ENCODE peak calls at places on chromosomes 1 and 21, in five cellular contexts. J, W, T, I and Z are unnamed samples.

GRCh38 chr1:44270666-44271628 is 57.7 kb downstream of the DMAP1 start:
- DNase-seq in J (no peak), I (no peak), T (no peak), W (no peak), Z (no peak)

GRCh38 chr1:90768098-90768497 is 51.0 kb upstream of the BARHL2 start:
- DNase-seq in J (no peak), W (no peak), I (no peak), T (no peak), Z (no peak)

GRCh38 chr1:4801192-4801924 is 146.9 kb downstream of the AJAP1 start:
- DNase-seq in I (no peak), J (no peak), T (no peak), W (peak; percentile 58), Z (no peak)

GRCh38 chr1:244437108-244437507 is 14.6 kb downstream of the ADSS2 start:
- DNase-seq in J (no peak), I (no peak), T (no peak), W (no peak), Z (no peak)

GRCh38 chr21:40019076-40019475 is 151.8 kb downstream of the PCP4 start:
- DNase-seq in T (no peak), I (no peak), W (no peak), J (no peak), Z (no peak)

GRCh38 chr1:12083766-12084165 is 20.7 kb downstream of the TNFRSF8 start:
- DNase-seq in W (no peak), I (peak; percentile 45), J (no peak), T (no peak), Z (no peak)

GRCh38 chr1:22625262-22625925 is 11.0 kb upstream of the C1QA start:
- DNase-seq in W (no peak), J (no peak), T (peak; percentile 76), I (no peak), Z (peak; percentile 88)

GRCh38 chr1:7932524-7933149 is 8.0 kb downstream of the TNFRSF9 start:
- DNase-seq in I (no peak), W (no peak), T (peak; percentile 32), J (no peak), Z (no peak)

GRCh38 chr1:212670882-212671281 is 28.8 kb downstream of the BATF3 start:
- DNase-seq in J (no peak), T (no peak), I (no peak), W (no peak), Z (no peak)

GRCh38 chr1:32464716-32465540 is at the start of gene ZBTB8B:
- DNase-seq in J (no peak), I (peak; percentile 10), T (peak; percentile 98), W (peak; percentile 22), Z (peak; percentile 99)

GRCh38 chr1:7780976-7781375 is 3.1 kb upstream of the PER3 start:
- DNase-seq in I (no peak), T (no peak), W (no peak), J (no peak), Z (no peak)

GRCh38 chr1:39981957-39982356 is 27.0 kb downstream of the MFSD2A start:
- DNase-seq in W (no peak), J (no peak), I (peak; percentile 71), T (peak; percentile 22), Z (peak; percentile 58)

GRCh38 chr1:100344774-100345173 is 7.5 kb upstream of the CDC14A start:
- DNase-seq in W (no peak), T (no peak), J (no peak), I (no peak), Z (no peak)

GRCh38 chr1:239056940-239057339 is 329.4 kb upstream of the CHRM3 start:
- DNase-seq in I (no peak), T (peak; percentile 20), W (no peak), J (no peak), Z (peak; percentile 79)

GRCh38 chr21:34037446-34037845 is 35.9 kb upstream of the MRPS6 start:
- DNase-seq in T (no peak), J (no peak), I (peak; percentile 46), W (no peak), Z (no peak)

GRCh38 chr1:31772669-31773248 is 8.6 kb upstream of the ADGRB2 start:
- DNase-seq in I (no peak), W (no peak), T (no peak), J (no peak), Z (no peak)

DNA sequence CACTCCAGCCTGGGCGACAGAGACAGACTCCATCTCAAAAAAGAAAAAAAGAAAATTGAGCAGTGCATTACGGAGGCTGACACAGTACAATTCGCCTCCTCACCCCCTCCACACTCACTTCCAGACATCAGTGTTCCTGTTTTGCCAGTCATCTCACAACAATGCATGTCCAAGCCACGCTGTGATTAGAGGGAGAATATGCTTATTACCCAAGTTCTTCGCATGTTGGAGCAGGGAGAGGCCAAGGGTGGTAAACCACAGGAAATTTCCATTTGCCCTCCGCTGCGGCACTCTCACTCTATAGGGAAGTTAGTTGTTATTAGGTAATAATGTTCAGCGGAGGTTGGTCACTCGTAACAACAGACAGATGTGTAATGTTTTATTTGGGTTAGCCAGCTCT is 32.9 kb downstream of the KCNJ15 start:
- DNase-seq in J (peak; percentile 97), W (peak; percentile 38), T (no peak), I (peak; percentile 83), Z (no peak)
- H3K27ac ChIP-seq in J (peak overlapping the region; percentile 80), W (no peak overlapping the region), T (no peak overlapping the region), I (peak overlapping the region; percentile 42), Z (no peak overlapping the region)

GRCh38 chr21:44454058-44454457 is 1.3 kb upstream of the LRRC3 start:
- DNase-seq in J (no peak), W (no peak), I (no peak), T (no peak), Z (no peak)

GRCh38 chr21:44456915-44457736 is 1.8 kb downstream of the LRRC3 start:
- DNase-seq in W (no peak), J (no peak), T (no peak), I (no peak), Z (no peak)

GRCh38 chr21:44456207-44456914 is 1.1 kb downstream of the LRRC3 start:
- DNase-seq in W (no peak), J (no peak), T (no peak), I (no peak), Z (no peak)

GRCh38 chr21:44454747-44455523 is at the start of gene LRRC3:
- DNase-seq in W (peak; percentile 78), J (peak; percentile 72), I (no peak), T (peak; percentile 99), Z (peak; percentile 99)

GRCh38 chr21:44455524-44456206 is 355 bp downstream of the LRRC3 start:
- DNase-seq in W (no peak), T (peak; percentile 67), J (peak; percentile 49), I (no peak), Z (peak; percentile 78)
- TF ChIP-seq CTCF in W (no peak), T (peak; percentile 46), J (peak; percentile 28), I (no peak), Z (peak; percentile 37)

GRCh38 chr1:220356981-220357850 is 85.0 kb upstream of the RAB3GAP2 start:
- DNase-seq in W (no peak), I (no peak), T (no peak), J (no peak), Z (no peak)
- H3K27ac ChIP-seq in W (no peak overlapping the region), I (no peak overlapping the region), T (no peak overlapping the region), J (no peak overlapping the region), Z (no peak overlapping the region)

DNA sequence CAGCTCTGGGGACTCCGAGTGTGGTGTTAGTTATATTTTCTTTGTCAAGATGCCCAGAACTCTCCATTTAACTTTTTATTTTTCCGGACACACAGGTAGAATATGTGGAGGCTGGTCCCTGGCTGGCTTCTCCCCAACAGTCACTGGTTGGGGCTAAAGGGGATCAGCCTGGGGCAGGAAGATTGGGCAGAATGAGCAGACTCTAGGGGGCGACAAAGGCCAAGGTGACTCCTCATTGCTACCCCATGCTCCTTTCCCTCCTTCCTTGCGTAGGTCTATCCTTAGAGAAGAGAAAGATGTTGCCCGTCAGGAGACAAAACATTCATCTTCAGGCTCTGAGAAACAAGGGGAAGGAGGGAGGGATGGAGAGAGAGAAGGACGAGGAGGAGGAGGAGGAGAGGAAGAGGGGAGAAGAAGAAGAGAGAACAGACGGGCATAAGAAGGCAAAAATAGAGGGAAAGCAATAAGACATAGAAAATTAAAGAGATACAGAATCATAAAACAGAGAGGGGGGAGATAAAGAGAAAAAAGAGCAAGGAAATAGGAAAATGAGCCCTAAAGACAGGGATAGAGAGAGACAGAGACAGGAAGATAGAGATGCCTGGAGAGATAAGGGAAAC is 89.9 kb downstream of the FOXD2 start:
- DNase-seq in J (peak; percentile 18), I (no peak), T (peak; percentile 46), W (no peak), Z (peak; percentile 76)
- TF ChIP-seq CTCF in J (peak; percentile 52), I (no peak), T (peak; percentile 62), W (no peak), Z (peak; percentile 81)